ENCODE peak calls at places on chromosomes 3 and 15, in six cellular contexts. U is body of pancreas, L is epithelial cell of proximal tubule, Z is GM13976, Y is neural progenitor cell, X is epithelial cell of esophagus. P is an unnamed sample.

GRCh38 chr3:150922611-150923010 is 17.4 kb upstream of the MINDY4B start:
- DNase-seq in U (no peak), L (no peak), Z (no peak), Y (peak; percentile 49), X (peak; percentile 8), P (no peak)

GRCh38 chr3:76661527-76662250 is 378.2 kb upstream of the ROBO2 start:
- DNase-seq in U (no peak), L (no peak), Z (no peak), Y (no peak), X (no peak), P (no peak)

GRCh38 chr15:40409366-40409765 is 3.8 kb downstream of the IVD start:
- DNase-seq in U (no peak), L (no peak), Z (peak; percentile 86), Y (no peak), X (no peak), P (peak; percentile 83)

GRCh38 chr3:18758047-18758704 is 333.0 kb upstream of the SATB1 start:
- DNase-seq in U (peak; percentile 83), L (peak; percentile 6), Z (peak; percentile 8), Y (peak; percentile 80), X (peak; percentile 93), P (peak; percentile 20)

GRCh38 chr3:8493744-8494143 is 7.9 kb upstream of the LMCD1 start:
- DNase-seq in U (no peak), L (no peak), Z (no peak), Y (no peak), X (no peak), P (no peak)

GRCh38 chr3:139127101-139127500 is 82.4 kb upstream of the PRR23C start:
- DNase-seq in U (no peak), L (no peak), Z (no peak), Y (no peak), X (peak; percentile 85), P (no peak)

GRCh38 chr3:72680766-72681165 is 167.5 kb downstream of the SHQ1 start:
- DNase-seq in U (no peak), L (no peak), Z (no peak), Y (no peak), X (no peak), P (no peak)

GRCh38 chr3:184648726-184649125 is 63.1 kb downstream of the MAGEF1 start:
- DNase-seq in U (no peak), L (no peak), Z (no peak), Y (no peak), X (no peak), P (no peak)

GRCh38 chr15:49645937-49646336 is 25.1 kb downstream of the DTWD1 start:
- DNase-seq in U (peak; percentile 30), L (peak; percentile 92), Z (no peak), Y (no peak), X (peak; percentile 87), P (no peak)

GRCh38 chr15:60941448-60941847 is 287.7 kb downstream of the RORA start:
- DNase-seq in U (no peak), L (no peak), Z (no peak), Y (no peak), X (peak; percentile 62), P (no peak)

GRCh38 chr3:32340039-32340438 is 51.6 kb upstream of the CMTM7 start:
- DNase-seq in U (peak; percentile 57), L (no peak), Z (peak; percentile 67), Y (peak; percentile 84), X (peak; percentile 65), P (peak; percentile 54)

GRCh38 chr15:88610756-88611231 is 10.3 kb upstream of the AEN start:
- DNase-seq in U (no peak), L (no peak), Z (no peak), Y (peak; percentile 71), X (no peak), P (no peak)

GRCh38 chr3:33644598-33644997 is 73.5 kb downstream of the CLASP2 start:
- DNase-seq in U (no peak), L (no peak), Z (no peak), Y (no peak), X (no peak), P (no peak)

GRCh38 chr3:196903740-196904139 is 36.0 kb downstream of the SENP5 start:
- DNase-seq in U (no peak), L (no peak), Z (no peak), Y (no peak), X (no peak), P (no peak)

GRCh38 chr15:64096486-64097431 is 977 bp downstream of the SNX1 start:
- DNase-seq in U (no peak), L (no peak), Z (no peak), Y (peak; percentile 42), X (peak; percentile 58), P (no peak)

GRCh38 chr3:46673151-46674030 is 20.1 kb downstream of the ALS2CL start:
- DNase-seq in U (peak; percentile 1), L (no peak), Z (no peak), Y (no peak), X (no peak), P (no peak)

GRCh38 chr3:186152361-186152798 is 43.5 kb upstream of the ETV5 start:
- DNase-seq in U (no peak), L (no peak), Z (no peak), Y (no peak), X (no peak), P (no peak)

GRCh38 chr3:44914936-44915335 is 40.5 kb downstream of the TGM4 start:
- DNase-seq in U (no peak), L (no peak), Z (no peak), Y (peak; percentile 50), X (peak; percentile 43), P (no peak)

GRCh38 chr3:49720383-49721164 is 1.1 kb upstream of the AMIGO3 start:
- DNase-seq in U (no peak), L (no peak), Z (no peak), Y (no peak), X (no peak), P (no peak)

GRCh38 chr15:62647195-62647865 is 395.2 kb upstream of the TPM1 start:
- DNase-seq in U (peak; percentile 47), L (peak; percentile 78), Z (no peak), Y (no peak), X (peak; percentile 79), P (no peak)

GRCh38 chr3:196268270-196269163 is 19.0 kb downstream of the PCYT1A start:
- DNase-seq in U (no peak), L (no peak), Z (no peak), Y (no peak), X (peak; percentile 88), P (no peak)

GRCh38 chr15:39040861-39041260 is 476.2 kb upstream of the RASGRP1 start:
- DNase-seq in U (peak; percentile 5), L (no peak), Z (no peak), Y (no peak), X (no peak), P (no peak)

GRCh38 chr3:14378415-14378814 is 24.0 kb upstream of the SLC6A6 start:
- DNase-seq in U (no peak), L (no peak), Z (no peak), Y (no peak), X (peak; percentile 28), P (no peak)

GRCh38 chr3:17741621-17742091 is 775 bp downstream of the TBC1D5 start:
- DNase-seq in U (peak; percentile 79), L (no peak), Z (no peak), Y (no peak), X (no peak), P (no peak)

DNA sequence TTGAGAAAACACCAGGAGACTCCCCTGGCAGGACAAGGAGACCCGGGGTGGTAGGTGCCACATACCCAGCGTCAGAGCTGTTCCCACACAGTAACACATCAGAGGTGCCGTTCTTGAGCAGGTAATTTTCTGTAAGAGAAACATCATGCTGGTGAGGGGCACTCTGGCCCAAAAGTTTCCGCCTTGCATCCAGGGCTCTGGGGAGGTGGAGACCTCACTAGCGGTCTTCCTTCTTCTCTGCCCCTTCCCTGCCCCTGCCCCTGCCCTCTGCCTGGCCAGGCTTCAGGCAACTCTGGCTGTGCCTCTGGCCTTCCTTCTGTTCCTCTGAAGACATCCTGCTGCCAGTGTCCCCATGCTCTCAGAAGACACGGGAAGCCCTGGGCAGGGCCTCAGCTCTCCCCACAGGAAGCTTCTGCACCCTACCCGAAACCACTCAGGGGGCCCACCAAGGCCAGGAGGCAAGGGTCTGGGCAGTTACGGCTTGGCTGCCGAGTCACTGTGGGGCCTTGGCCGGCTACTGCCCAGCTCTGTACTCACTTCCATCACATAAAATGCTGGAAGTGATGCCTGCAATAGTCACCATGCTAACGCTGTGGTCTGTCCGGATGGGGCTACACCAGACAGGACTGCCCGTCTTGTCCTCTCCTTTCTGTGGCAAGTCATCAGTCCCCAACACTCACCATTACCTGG is 41.3 kb downstream of the SCN5A start:
- DNase-seq in U (no peak), L (no peak), Z (no peak), Y (no peak), X (no peak), P (no peak)
- TF ChIP-seq CTCF in U (no peak), L (no peak), Z (no peak), Y (no peak), X (no peak), P (no peak)

GRCh38 chr3:161323926-161324621 is 47.2 kb downstream of the SPTSSB start:
- DNase-seq in U (no peak), L (no peak), Z (no peak), Y (no peak), X (no peak), P (no peak)

GRCh38 chr3:161325059-161325458 is 46.3 kb downstream of the SPTSSB start:
- DNase-seq in U (no peak), L (no peak), Z (no peak), Y (no peak), X (no peak), P (no peak)

GRCh38 chr3:161317077-161317476 is 54.2 kb downstream of the SPTSSB start:
- DNase-seq in U (no peak), L (no peak), Z (no peak), Y (no peak), X (no peak), P (no peak)

GRCh38 chr3:161320837-161321236 is 50.5 kb downstream of the SPTSSB start:
- DNase-seq in U (no peak), L (no peak), Z (no peak), Y (no peak), X (no peak), P (no peak)

GRCh38 chr3:161322781-161323568 is 48.3 kb downstream of the SPTSSB start:
- DNase-seq in U (no peak), L (no peak), Z (no peak), Y (no peak), X (no peak), P (no peak)
- TF ChIP-seq CTCF in U (no peak), L (no peak), Z (no peak), Y (no peak), X (no peak), P (no peak)

GRCh38 chr3:36842275-36842674 is 77.9 kb upstream of the DCLK3 start:
- DNase-seq in U (no peak), L (no peak), Z (no peak), Y (no peak), X (no peak), P (no peak)

GRCh38 chr3:36840453-36840921 is 76.1 kb upstream of the DCLK3 start:
- DNase-seq in U (no peak), L (no peak), Z (no peak), Y (no peak), X (no peak), P (no peak)

GRCh38 chr3:36846406-36846805 is 82.1 kb upstream of the DCLK3 start:
- DNase-seq in U (no peak), L (no peak), Z (no peak), Y (no peak), X (no peak), P (no peak)

GRCh38 chr3:36843065-36844051 is 79.0 kb upstream of the DCLK3 start:
- DNase-seq in U (no peak), L (no peak), Z (peak; percentile 41), Y (peak; percentile 65), X (peak; percentile 57), P (peak; percentile 40)
- TF ChIP-seq CTCF in U (no peak), L (peak; percentile 69), Z (peak; percentile 59), Y (peak; percentile 73), X (peak; percentile 78), P (peak; percentile 48)

GRCh38 chr3:52029053-52029452 is 27.3 kb downstream of the DUSP7 start:
- DNase-seq in U (no peak), L (no peak), Z (no peak), Y (no peak), X (no peak), P (no peak)
- TF ChIP-seq CTCF in U (no peak), L (no peak), Z (no peak), Y (no peak), X (no peak), P (no peak)

P was measured in GM10248.